ENCODE peak calls at places on chromosomes 13 and 19, in nine cellular contexts. W is IMR-90, Z is upper lobe of left lung, K is GM23338, C is pancreas, S is K562, P is heart left ventricle, U is right cardiac atrium, G is left lung. Q is an unnamed sample.

GRCh38 chr19:20244356-20244755 is 77.3 kb downstream of the ZNF486 start:
- ATAC-seq in W (no peak), Z (no peak), K (no peak), C (no peak), S (no peak), P (no peak), U (no peak), G (no peak), Q (no peak)

GRCh38 chr13:30730526-30730925 is 4.8 kb upstream of the ALOX5AP start:
- ATAC-seq in W (no peak), Z (no peak), K (no peak), C (peak; percentile 30), S (no peak), P (no peak), U (no peak), G (no peak), Q (no peak)

GRCh38 chr13:113322043-113322461 is 25.0 kb downstream of the LAMP1 start:
- ATAC-seq in W (no peak), Z (peak; percentile 5), K (no peak), C (no peak), S (no peak), P (no peak), U (no peak), G (peak; percentile 27), Q (peak; percentile 35)

GRCh38 chr19:6531163-6531955 is 533 bp downstream of the TNFSF9 start:
- ATAC-seq in W (no peak), Z (no peak), K (no peak), C (no peak), S (peak; percentile 30), P (no peak), U (peak; percentile 3), G (peak; percentile 1), Q (no peak)

GRCh38 chr19:8256276-8257051 is 47.3 kb downstream of the CERS4 start:
- ATAC-seq in W (no peak), Z (no peak), K (no peak), C (no peak), S (no peak), P (no peak), U (no peak), G (no peak), Q (no peak)

GRCh38 chr19:14022469-14022868 is 5.5 kb upstream of the RLN3 start:
- ATAC-seq in W (no peak), Z (peak; percentile 65), K (no peak), C (no peak), S (no peak), P (no peak), U (no peak), G (peak; percentile 55), Q (no peak)

GRCh38 chr19:10815007-10815531 is 20.9 kb downstream of the TMED1 start:
- ATAC-seq in W (no peak), Z (no peak), K (no peak), C (no peak), S (no peak), P (no peak), U (no peak), G (no peak), Q (no peak)

GRCh38 chr19:3457531-3458228 is 22.6 kb downstream of the SMIM24 start:
- ATAC-seq in W (no peak), Z (no peak), K (peak; percentile 34), C (no peak), S (no peak), P (no peak), U (peak; percentile 0), G (no peak), Q (peak; percentile 9)

GRCh38 chr19:10431254-10431942 is 11.1 kb downstream of the PDE4A start:
- ATAC-seq in W (peak; percentile 1), Z (peak; percentile 20), K (peak; percentile 10), C (no peak), S (peak; percentile 27), P (peak; percentile 1), U (peak; percentile 3), G (peak; percentile 10), Q (peak; percentile 8)

GRCh38 chr13:106373989-106374572 is 161.4 kb downstream of the EFNB2 start:
- ATAC-seq in W (peak; percentile 55), Z (peak; percentile 53), K (peak; percentile 40), C (no peak), S (no peak), P (no peak), U (no peak), G (peak; percentile 47), Q (no peak)

GRCh38 chr13:40777166-40777956 is 6.4 kb upstream of the MRPS31 start:
- ATAC-seq in W (peak; percentile 88), Z (peak; percentile 70), K (peak; percentile 91), C (peak; percentile 93), S (peak; percentile 91), P (peak; percentile 86), U (peak; percentile 83), G (peak; percentile 88), Q (peak; percentile 77)

GRCh38 chr19:5987077-5987818 is 9.3 kb upstream of the RANBP3 start:
- ATAC-seq in W (peak; percentile 70), Z (peak; percentile 78), K (peak; percentile 46), C (peak; percentile 90), S (peak; percentile 22), P (peak; percentile 36), U (peak; percentile 33), G (peak; percentile 89), Q (peak; percentile 44)

GRCh38 chr19:4539169-4539696 is 603 bp downstream of the LRG1 start:
- ATAC-seq in W (no peak), Z (no peak), K (no peak), C (no peak), S (no peak), P (no peak), U (no peak), G (no peak), Q (no peak)

GRCh38 chr19:4536798-4537197 is 1.8 kb upstream of the PLIN5 start:
- ATAC-seq in W (no peak), Z (no peak), K (no peak), C (no peak), S (no peak), P (no peak), U (no peak), G (no peak), Q (no peak)

GRCh38 chr19:4537953-4538600 is 1.8 kb downstream of the LRG1 start:
- ATAC-seq in W (no peak), Z (no peak), K (peak; percentile 4), C (no peak), S (peak; percentile 6), P (peak; percentile 7), U (no peak), G (no peak), Q (no peak)

GRCh38 chr19:4539697-4540581 is at the start of gene LRG1:
- ATAC-seq in W (no peak), Z (peak; percentile 90), K (peak; percentile 23), C (peak; percentile 86), S (peak; percentile 89), P (peak; percentile 32), U (peak; percentile 40), G (peak; percentile 92), Q (peak; percentile 64)

DNA sequence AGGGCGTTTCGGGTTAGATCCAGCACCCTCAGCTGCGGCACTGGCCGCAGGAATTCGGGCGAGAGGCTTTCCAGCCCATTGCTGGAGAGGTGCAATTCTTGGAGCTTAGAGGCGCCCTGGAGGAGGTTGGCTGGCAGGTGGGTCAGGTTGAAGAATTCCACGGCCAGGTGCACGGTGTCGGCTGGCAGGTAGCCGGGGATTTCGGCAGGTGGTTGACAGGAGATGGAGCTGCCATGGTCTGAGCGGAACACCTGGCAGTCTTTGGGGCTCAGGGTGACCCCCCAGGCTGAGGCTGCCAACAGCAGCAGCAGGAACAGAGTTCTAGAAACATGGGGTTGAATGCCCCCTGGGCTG is 1.3 kb downstream of the LRG1 start:
- ATAC-seq in W (no peak), Z (no peak), K (no peak), C (no peak), S (no peak), P (no peak), U (no peak), G (no peak), Q (no peak)
- H3K4me1 ChIP-seq in W (no peaks in the 10 kb centered on the region), Z (peaks cover 11% of the 10 kb centered on the region), K (no peaks in the 10 kb centered on the region), C (peaks cover 36% of the 10 kb centered on the region), S (peaks cover 14% of the 10 kb centered on the region), P (peaks cover 4% of the 10 kb centered on the region), U (no peaks in the 10 kb centered on the region), G (peaks cover 87% of the 10 kb centered on the region), Q (no peaks in the 10 kb centered on the region)

GRCh38 chr13:24671367-24672117 is 8.7 kb upstream of the ATP12A start:
- ATAC-seq in W (peak; percentile 92), Z (peak; percentile 81), K (peak; percentile 86), C (peak; percentile 86), S (peak; percentile 82), P (peak; percentile 79), U (peak; percentile 84), G (peak; percentile 86), Q (peak; percentile 88)
- H3K4me3 ChIP-seq in W (no peak overlapping the region), Z (no peak overlapping the region), K (peak overlapping the region; percentile 18), C (no peak overlapping the region), S (no peak overlapping the region), P (no peak overlapping the region), U (peak overlapping the region; percentile 18), G (no peak overlapping the region), Q (no peak overlapping the region)

GRCh38 chr19:38661166-38661565 is 13.7 kb downstream of the ACTN4 start:
- ATAC-seq in W (no peak), Z (no peak), K (no peak), C (no peak), S (no peak), P (no peak), U (no peak), G (no peak), Q (no peak)
- H3K4me1 ChIP-seq in W (peaks cover 54% of the 10 kb centered on the region), Z (peaks cover 97% of the 10 kb centered on the region), K (peaks cover 89% of the 10 kb centered on the region), C (peaks cover 96% of the 10 kb centered on the region), S (peaks cover 72% of the 10 kb centered on the region), P (peaks cover 97% of the 10 kb centered on the region), U (peaks cover 58% of the 10 kb centered on the region), G (peaks cover 100% of the 10 kb centered on the region), Q (peaks cover 90% of the 10 kb centered on the region)

GRCh38 chr13:79402074-79402635 is 3.9 kb downstream of the RBM26 start:
- ATAC-seq in W (no peak), Z (no peak), K (no peak), C (no peak), S (no peak), P (no peak), U (no peak), G (no peak), Q (no peak)

GRCh38 chr13:79404361-79404760 is 1.7 kb downstream of the RBM26 start:
- ATAC-seq in W (no peak), Z (no peak), K (no peak), C (no peak), S (peak; percentile 4), P (no peak), U (no peak), G (no peak), Q (no peak)

GRCh38 chr13:79401259-79402071 is 4.6 kb downstream of the RBM26 start:
- ATAC-seq in W (no peak), Z (no peak), K (no peak), C (no peak), S (peak; percentile 19), P (no peak), U (no peak), G (no peak), Q (no peak)

GRCh38 chr13:79402679-79403078 is 3.4 kb downstream of the RBM26 start:
- ATAC-seq in W (no peak), Z (no peak), K (no peak), C (no peak), S (no peak), P (no peak), U (no peak), G (peak; percentile 46), Q (no peak)

DNA sequence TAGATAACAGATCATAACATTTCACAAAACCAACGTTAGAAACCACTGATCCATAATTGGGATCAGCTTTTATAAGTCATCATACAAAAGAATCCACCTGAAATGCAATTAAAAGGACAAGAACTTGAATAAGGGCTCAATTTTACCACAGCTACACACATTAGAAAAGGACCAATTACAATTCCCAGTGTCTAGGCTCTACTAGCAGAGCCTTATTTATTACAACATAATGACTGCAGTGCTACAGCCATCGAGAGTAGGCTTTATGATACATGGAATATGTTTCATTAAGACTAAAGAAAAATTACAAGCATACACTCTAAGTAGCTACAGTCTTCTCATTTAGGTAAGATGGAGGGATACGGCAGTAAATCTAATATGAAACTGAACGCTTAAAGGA is 2.9 kb downstream of the RBM26 start:
- ATAC-seq in W (no peak), Z (no peak), K (no peak), C (no peak), S (peak; percentile 9), P (no peak), U (no peak), G (peak; percentile 3), Q (no peak)
- H3K4me3 ChIP-seq in W (no peak overlapping the region), Z (peak overlapping the region; percentile 66), K (peak overlapping the region; percentile 92), C (no peak overlapping the region), S (peak overlapping the region; percentile 70), P (no peak overlapping the region), U (peak overlapping the region; percentile 39), G (no peak overlapping the region), Q (peak overlapping the region; percentile 7)